ENCODE peak calls at places on chromosomes 16 and 17, in four cellular contexts. Z is SK-N-SH, Q is AG04450, W is stomach. P is an unnamed sample.

GRCh38 chr16:11852092-11852809 is 909 bp upstream of the RSL1D1 start:
- DNase-seq in Q (no peak), Z (peak; percentile 25), W (no peak), P (no peak)

GRCh38 chr17:83177611-83178532 is 98.5 kb downstream of the METRNL start:
- DNase-seq in Z (peak; percentile 29), W (no peak), Q (no peak), P (no peak)

GRCh38 chr17:76077582-76078110 is 1.3 kb upstream of the ZACN start:
- DNase-seq in W (no peak), Z (peak; percentile 80), Q (no peak), P (no peak)

GRCh38 chr17:10797848-10798328 is 6.0 kb downstream of the TMEM238L start:
- DNase-seq in Q (no peak), W (no peak), Z (no peak), P (no peak)

GRCh38 chr17:46274238-46274637 is 20.7 kb upstream of the LRRC37A start:
- DNase-seq in Z (no peak), W (no peak), Q (no peak), P (no peak)

GRCh38 chr16:86521236-86522197 is 11.2 kb downstream of the FOXF1 start:
- DNase-seq in Q (no peak), W (no peak), Z (no peak), P (no peak)

GRCh38 chr16:6124136-6124535 is 1026.5 kb upstream of the EEF2KMT start:
- DNase-seq in Q (no peak), W (no peak), Z (no peak), P (no peak)

GRCh38 chr17:28381141-28381825 is 9.8 kb downstream of the SARM1 start:
- DNase-seq in Q (no peak), Z (no peak), W (peak; percentile 44), P (no peak)

GRCh38 chr17:61884864-61885263 is 21.5 kb upstream of the BRIP1 start:
- DNase-seq in Q (no peak), Z (no peak), W (no peak), P (no peak)

GRCh38 chr16:88810166-88810867 is 1.4 kb downstream of the APRT start:
- DNase-seq in Z (no peak), W (no peak), Q (no peak), P (no peak)

GRCh38 chr17:30220414-30220813 is 15.1 kb downstream of the SLC6A4 start:
- DNase-seq in Q (no peak), W (no peak), Z (no peak), P (no peak)

GRCh38 chr16:79150128-79150527 is 450.4 kb downstream of the MAF start:
- DNase-seq in W (no peak), Z (no peak), Q (no peak), P (no peak)

GRCh38 chr17:1979182-1979980 is 45.8 kb downstream of the RTN4RL1 start:
- DNase-seq in Z (no peak), Q (no peak), W (no peak), P (no peak)

GRCh38 chr17:10772425-10773380 is 31.2 kb downstream of the TMEM238L start:
- DNase-seq in W (peak; percentile 90), Q (no peak), Z (no peak), P (no peak)

GRCh38 chr16:84879569-84880487 is 60.0 kb downstream of the CRISPLD2 start:
- DNase-seq in W (peak; percentile 49), Q (no peak), Z (no peak), P (no peak)

GRCh38 chr17:2442166-2442565 is 41.3 kb upstream of the MNT start:
- DNase-seq in Q (no peak), W (no peak), Z (no peak), P (no peak)

GRCh38 chr17:48374650-48375230 is 55.3 kb downstream of the SKAP1 start:
- DNase-seq in W (peak; percentile 43), Q (no peak), Z (peak; percentile 24), P (no peak)

GRCh38 chr16:12891836-12892235 is 9.6 kb upstream of the SHISA9 start:
- DNase-seq in Q (no peak), W (no peak), Z (no peak), P (no peak)

GRCh38 chr17:82716383-82717181 is at the start of gene FN3KRP:
- DNase-seq in Q (peak; percentile 51), Z (peak; percentile 100), W (peak; percentile 97), P (peak; percentile 64)

GRCh38 chr16:81005644-81006471 is 827 bp downstream of the CMC2 start:
- DNase-seq in Z (no peak), W (no peak), Q (no peak), P (no peak)

GRCh38 chr16:84703671-84704070 is 3.9 kb downstream of the USP10 start:
- DNase-seq in Q (no peak), W (no peak), Z (no peak), P (no peak)

GRCh38 chr17:36755586-36755985 is 154.2 kb downstream of the MRM1 start:
- DNase-seq in Z (peak; percentile 68), W (no peak), Q (no peak), P (no peak)

GRCh38 chr17:56593073-56593740 is at the start of gene NOG:
- DNase-seq in Z (peak; percentile 86), W (no peak), Q (no peak), P (no peak)

GRCh38 chr17:37170881-37171460 is 204.8 kb upstream of the C17orf78 start:
- DNase-seq in W (no peak), Z (no peak), Q (no peak), P (no peak)

GRCh38 chr16:14501331-14502255 is 128.5 kb downstream of the PARN start:
- DNase-seq in Q (peak; percentile 87), W (peak; percentile 89), Z (peak; percentile 42), P (peak; percentile 95)

GRCh38 chr16:17470871-17471744 is at the start of gene XYLT1:
- DNase-seq in Z (peak; percentile 89), Q (peak; percentile 45), W (peak; percentile 46), P (peak; percentile 77)

DNA sequence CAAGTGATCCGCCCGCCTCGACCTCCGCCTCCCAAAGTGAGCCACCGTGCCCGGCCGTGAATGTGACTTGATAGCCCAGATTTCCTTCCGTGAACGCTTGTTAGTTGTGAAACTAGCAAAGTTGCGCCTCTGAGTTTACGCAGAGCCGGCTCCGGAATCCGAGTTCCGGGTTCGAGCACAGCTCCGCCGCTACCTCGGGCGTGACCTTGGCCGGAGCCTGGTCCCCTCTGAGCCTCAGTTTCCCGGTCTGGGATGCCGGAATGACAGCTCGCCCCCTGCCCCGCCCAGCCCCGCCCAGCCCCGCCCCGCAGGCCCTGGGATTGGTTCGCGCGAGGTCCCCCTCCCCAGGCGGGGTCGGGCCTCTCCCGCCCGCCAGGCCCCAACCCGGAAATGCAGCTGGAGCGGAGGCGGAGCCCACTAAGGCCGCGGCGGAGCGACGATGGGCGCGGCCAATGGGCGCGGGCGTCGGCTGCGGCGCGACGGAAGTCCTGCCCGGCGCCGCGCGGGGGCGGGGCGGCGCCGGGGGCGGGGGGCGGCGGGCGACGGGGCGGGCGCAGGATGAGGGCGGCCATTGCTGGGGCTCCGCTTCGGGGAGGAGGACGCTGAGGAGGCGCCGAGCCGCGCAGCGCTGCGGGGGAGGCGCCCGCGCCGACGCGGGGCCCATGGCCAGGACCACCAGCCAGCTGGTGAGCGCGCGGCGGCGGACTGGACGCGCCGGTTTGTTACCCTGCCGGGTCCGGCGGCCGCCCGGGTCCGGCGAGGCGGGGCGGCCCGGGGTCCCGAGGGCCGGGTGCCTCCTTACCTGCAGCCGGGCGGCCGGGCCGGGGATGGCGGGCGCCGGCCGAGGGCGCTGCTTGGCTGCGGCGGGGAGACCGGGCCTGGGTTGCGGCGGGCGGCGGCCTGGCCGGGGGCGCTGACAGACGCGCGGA is at the start of gene PDPK1:
- DNase-seq in W (peak; percentile 94), Z (peak; percentile 97), Q (peak; percentile 78), P (peak; percentile 74)
- H3K27ac ChIP-seq in W (peak within 1 kb of the TSS; percentile 89), Z (peak within 1 kb of the TSS; percentile 38), Q (no peak within 1 kb of the TSS), P (peak within 1 kb of the TSS; percentile 74)

GRCh38 chr16:4316103-4316731 is 350 bp downstream of the GLIS2 start:
- DNase-seq in Q (no peak), W (no peak), Z (peak; percentile 78), P (no peak)

GRCh38 chr16:4316732-4317461 is 1.0 kb downstream of the GLIS2 start:
- DNase-seq in Z (peak; percentile 74), W (peak; percentile 74), Q (no peak), P (no peak)

GRCh38 chr16:4318171-4318910 is 2.5 kb downstream of the GLIS2 start:
- DNase-seq in Z (no peak), W (no peak), Q (no peak), P (no peak)

GRCh38 chr16:4319454-4319853 is 3.6 kb downstream of the GLIS2 start:
- DNase-seq in Q (no peak), W (peak; percentile 46), Z (no peak), P (no peak)

GRCh38 chr16:4317471-4318170 is 1.8 kb downstream of the GLIS2 start:
- DNase-seq in Z (no peak), W (no peak), Q (no peak), P (no peak)
- H3K27ac ChIP-seq in Z (peak overlapping the region; percentile 63), W (peak overlapping the region; percentile 87), Q (peak overlapping the region; percentile 21), P (peak overlapping the region; percentile 45)

GRCh38 chr16:74252329-74252728 is 44.3 kb upstream of the PSMD7 start:
- DNase-seq in Z (no peak), Q (no peak), W (no peak), P (no peak)

GRCh38 chr16:74253146-74253545 is 43.5 kb upstream of the PSMD7 start:
- DNase-seq in Z (no peak), W (no peak), Q (no peak), P (no peak)

DNA sequence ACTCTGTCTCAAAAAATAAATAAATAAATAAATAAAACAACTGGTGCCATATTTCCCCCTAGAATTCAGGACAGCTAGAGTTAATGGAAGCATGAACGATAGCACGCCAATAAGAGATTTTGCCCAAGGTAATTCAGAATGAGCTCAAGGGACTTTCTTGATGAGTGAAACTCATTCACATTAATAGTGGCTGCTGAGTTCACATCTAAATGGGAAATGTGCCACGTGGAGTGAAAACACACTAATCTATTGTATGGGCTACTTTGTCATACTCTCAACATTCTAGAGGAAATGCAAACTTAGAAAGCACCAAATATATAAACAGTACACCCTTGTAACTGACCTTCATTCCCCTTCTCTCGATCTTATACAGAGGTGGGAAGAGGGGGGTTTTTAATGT is 47.3 kb upstream of the PSMD7 start:
- DNase-seq in Q (no peak), Z (no peak), W (no peak), P (no peak)
- H3K27ac ChIP-seq in Q (no peak overlapping the region), Z (no peak overlapping the region), W (no peak overlapping the region), P (no peak overlapping the region)

DNA sequence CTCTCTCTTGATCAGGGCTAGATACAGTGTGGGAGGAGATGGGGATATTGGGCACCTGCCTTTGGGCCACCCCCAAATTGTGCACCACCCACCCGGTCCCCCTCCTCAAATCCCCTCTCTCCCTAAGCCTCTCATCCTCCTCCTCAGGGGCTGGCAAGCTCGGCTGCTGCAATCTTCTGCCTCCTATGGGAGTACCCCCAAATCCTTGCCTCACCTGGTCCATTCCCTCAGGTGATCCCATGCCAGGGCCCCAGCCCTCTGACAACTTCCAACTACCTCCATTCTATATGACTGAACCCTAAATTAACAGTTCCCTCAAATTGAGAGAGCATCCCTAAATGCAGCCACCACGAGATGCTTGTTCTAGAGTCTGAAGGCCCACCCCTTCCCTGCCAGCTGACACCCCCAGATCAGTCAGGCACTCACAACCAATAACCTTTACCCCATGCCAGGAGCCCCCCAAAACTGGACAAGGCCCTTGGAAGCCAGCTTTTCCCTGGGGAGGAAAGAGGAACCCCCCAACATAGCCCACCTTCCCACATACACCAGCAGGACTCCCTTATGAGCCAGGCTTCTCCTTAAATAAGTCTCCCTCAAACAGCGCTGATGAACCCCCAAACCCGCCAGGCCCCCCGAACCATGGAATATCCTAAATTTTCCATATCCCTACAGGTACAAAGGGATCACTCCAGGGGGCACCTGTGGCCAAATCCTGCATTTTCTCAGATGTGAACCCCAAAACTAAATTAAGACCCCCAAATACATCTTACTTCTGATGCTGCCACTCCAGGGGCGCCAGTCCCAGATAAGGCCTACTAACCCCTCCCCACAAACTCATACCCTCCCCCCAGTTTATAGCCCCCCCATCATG is 3.2 kb downstream of the DLG4 start:
- DNase-seq in W (no peak), Q (no peak), Z (no peak), P (no peak)
- H3K27ac ChIP-seq in W (peak overlapping the region; percentile 74), Q (peak overlapping the region; percentile 39), Z (peak overlapping the region; percentile 60), P (no peak overlapping the region)

GRCh38 chr17:78458091-78458490 is 79.6 kb downstream of the PGS1 start:
- DNase-seq in W (no peak), Z (no peak), Q (no peak), P (no peak)
- H3K27ac ChIP-seq in W (no peak overlapping the region), Z (no peak overlapping the region), Q (no peak overlapping the region), P (no peak overlapping the region)